ENCODE peak calls at places on chromosomes 1 and 21, in eight cellular contexts. One of them, this sample, is unnamed.
A peak's percentile ranks its signal among the peaks of the same experiment; 100 is the strongest.

GRCh38 chr1:179043907-179044306 is 18.2 kb downstream of the FAM20B start:
- DNase-seq in CD8-positive, alpha-beta memory T cell: no peak
- DNase-seq in prostate gland: no peak
- DNase-seq in breast epithelium: no peak
- DNase-seq in K562: no peak
- DNase-seq in mucosa of descending colon: no peak
- DNase-seq in adipocyte: no peak
- DNase-seq in CD4-positive, alpha-beta memory T cell: no peak
- DNase-seq in this sample: no peak

GRCh38 chr1:86380257-86380861 is 15.8 kb downstream of the ODF2L start:
- DNase-seq in CD8-positive, alpha-beta memory T cell: peak; percentile 49
- DNase-seq in prostate gland: no peak
- DNase-seq in breast epithelium: no peak
- DNase-seq in K562: peak; percentile 46
- DNase-seq in mucosa of descending colon: peak; percentile 13
- DNase-seq in adipocyte: peak; percentile 83
- DNase-seq in CD4-positive, alpha-beta memory T cell: peak; percentile 51
- DNase-seq in this sample: no peak

GRCh38 chr1:217063065-217063908 is 340.1 kb upstream of the ESRRG start:
- DNase-seq in CD8-positive, alpha-beta memory T cell: no peak
- DNase-seq in prostate gland: no peak
- DNase-seq in breast epithelium: no peak
- DNase-seq in K562: no peak
- DNase-seq in mucosa of descending colon: peak; percentile 48
- DNase-seq in adipocyte: no peak
- DNase-seq in CD4-positive, alpha-beta memory T cell: no peak
- DNase-seq in this sample: peak; percentile 18

GRCh38 chr1:248850536-248851251 is 8.2 kb downstream of the ZNF692 start:
- DNase-seq in CD8-positive, alpha-beta memory T cell: no peak
- DNase-seq in prostate gland: no peak
- DNase-seq in breast epithelium: no peak
- DNase-seq in K562: no peak
- DNase-seq in mucosa of descending colon: no peak
- DNase-seq in adipocyte: no peak
- DNase-seq in CD4-positive, alpha-beta memory T cell: no peak
- DNase-seq in this sample: no peak

GRCh38 chr1:85894651-85895050 is 186.4 kb upstream of the ZNHIT6 start:
- DNase-seq in CD8-positive, alpha-beta memory T cell: no peak
- DNase-seq in prostate gland: no peak
- DNase-seq in breast epithelium: no peak
- DNase-seq in K562: no peak
- DNase-seq in mucosa of descending colon: peak; percentile 15
- DNase-seq in adipocyte: peak; percentile 83
- DNase-seq in CD4-positive, alpha-beta memory T cell: no peak
- DNase-seq in this sample: no peak

GRCh38 chr1:247077234-247077633 is 1.4 kb downstream of the ZNF670 start:
- DNase-seq in CD8-positive, alpha-beta memory T cell: no peak
- DNase-seq in prostate gland: no peak
- DNase-seq in breast epithelium: no peak
- DNase-seq in K562: no peak
- DNase-seq in mucosa of descending colon: no peak
- DNase-seq in adipocyte: peak; percentile 23
- DNase-seq in CD4-positive, alpha-beta memory T cell: no peak
- DNase-seq in this sample: no peak

GRCh38 chr1:14442669-14443068 is 155.8 kb upstream of the KAZN start:
- DNase-seq in CD8-positive, alpha-beta memory T cell: no peak
- DNase-seq in prostate gland: no peak
- DNase-seq in breast epithelium: no peak
- DNase-seq in K562: peak; percentile 67
- DNase-seq in mucosa of descending colon: no peak
- DNase-seq in adipocyte: no peak
- DNase-seq in CD4-positive, alpha-beta memory T cell: no peak
- DNase-seq in this sample: no peak

GRCh38 chr1:176691251-176692228 is 228.6 kb downstream of the PAPPA2 start:
- DNase-seq in CD8-positive, alpha-beta memory T cell: no peak
- DNase-seq in prostate gland: peak; percentile 42
- DNase-seq in breast epithelium: no peak
- DNase-seq in K562: peak; percentile 35
- DNase-seq in mucosa of descending colon: peak; percentile 78
- DNase-seq in adipocyte: peak; percentile 77
- DNase-seq in CD4-positive, alpha-beta memory T cell: peak; percentile 2
- DNase-seq in this sample: peak; percentile 48

GRCh38 chr1:243732627-243733026 is 117.4 kb downstream of the AKT3 start:
- DNase-seq in CD8-positive, alpha-beta memory T cell: no peak
- DNase-seq in prostate gland: no peak
- DNase-seq in breast epithelium: no peak
- DNase-seq in K562: no peak
- DNase-seq in mucosa of descending colon: no peak
- DNase-seq in adipocyte: no peak
- DNase-seq in CD4-positive, alpha-beta memory T cell: no peak
- DNase-seq in this sample: no peak

GRCh38 chr1:6646499-6647148 is 22.0 kb downstream of the THAP3 start:
- DNase-seq in CD8-positive, alpha-beta memory T cell: peak; percentile 49
- DNase-seq in prostate gland: peak; percentile 29
- DNase-seq in breast epithelium: no peak
- DNase-seq in K562: peak; percentile 51
- DNase-seq in mucosa of descending colon: peak; percentile 18
- DNase-seq in adipocyte: peak; percentile 78
- DNase-seq in CD4-positive, alpha-beta memory T cell: peak; percentile 56
- DNase-seq in this sample: no peak

GRCh38 chr1:11365744-11366387 is 92.9 kb downstream of the UBIAD1 start:
- DNase-seq in CD8-positive, alpha-beta memory T cell: no peak
- DNase-seq in prostate gland: no peak
- DNase-seq in breast epithelium: no peak
- DNase-seq in K562: peak; percentile 57
- DNase-seq in mucosa of descending colon: no peak
- DNase-seq in adipocyte: no peak
- DNase-seq in CD4-positive, alpha-beta memory T cell: no peak
- DNase-seq in this sample: no peak

GRCh38 chr21:45436371-45437040 is 31.5 kb downstream of the COL18A1 start:
- DNase-seq in CD8-positive, alpha-beta memory T cell: no peak
- DNase-seq in prostate gland: no peak
- DNase-seq in breast epithelium: no peak
- DNase-seq in K562: no peak
- DNase-seq in mucosa of descending colon: no peak
- DNase-seq in adipocyte: no peak
- DNase-seq in CD4-positive, alpha-beta memory T cell: no peak
- DNase-seq in this sample: no peak

GRCh38 chr1:6001992-6002576 is 9.9 kb upstream of the NPHP4 start:
- DNase-seq in CD8-positive, alpha-beta memory T cell: peak; percentile 57
- DNase-seq in prostate gland: no peak
- DNase-seq in breast epithelium: no peak
- DNase-seq in K562: no peak
- DNase-seq in mucosa of descending colon: no peak
- DNase-seq in adipocyte: no peak
- DNase-seq in CD4-positive, alpha-beta memory T cell: no peak
- DNase-seq in this sample: no peak

GRCh38 chr1:63693956-63694607 is 79.7 kb upstream of the ROR1 start:
- DNase-seq in CD8-positive, alpha-beta memory T cell: no peak
- DNase-seq in prostate gland: no peak
- DNase-seq in breast epithelium: no peak
- DNase-seq in K562: no peak
- DNase-seq in mucosa of descending colon: no peak
- DNase-seq in adipocyte: peak; percentile 67
- DNase-seq in CD4-positive, alpha-beta memory T cell: no peak
- DNase-seq in this sample: no peak

GRCh38 chr1:201363455-201363854 is 14.0 kb downstream of the TNNT2 start:
- DNase-seq in CD8-positive, alpha-beta memory T cell: no peak
- DNase-seq in prostate gland: no peak
- DNase-seq in breast epithelium: no peak
- DNase-seq in K562: no peak
- DNase-seq in mucosa of descending colon: no peak
- DNase-seq in adipocyte: no peak
- DNase-seq in CD4-positive, alpha-beta memory T cell: no peak
- DNase-seq in this sample: no peak

GRCh38 chr1:231808990-231809389 is 182.4 kb downstream of the DISC1 start:
- DNase-seq in CD8-positive, alpha-beta memory T cell: no peak
- DNase-seq in prostate gland: no peak
- DNase-seq in breast epithelium: no peak
- DNase-seq in K562: no peak
- DNase-seq in mucosa of descending colon: no peak
- DNase-seq in adipocyte: peak; percentile 59
- DNase-seq in CD4-positive, alpha-beta memory T cell: no peak
- DNase-seq in this sample: no peak

GRCh38 chr1:119139857-119140176 is 636 bp downstream of the WARS2 start:
- DNase-seq in CD8-positive, alpha-beta memory T cell: no peak
- DNase-seq in prostate gland: peak; percentile 32
- DNase-seq in breast epithelium: no peak
- DNase-seq in K562: peak; percentile 28
- DNase-seq in mucosa of descending colon: no peak
- DNase-seq in adipocyte: no peak
- DNase-seq in CD4-positive, alpha-beta memory T cell: no peak
- DNase-seq in this sample: no peak

GRCh38 chr1:64440423-64440822 is 29.5 kb upstream of the CACHD1 start:
- DNase-seq in CD8-positive, alpha-beta memory T cell: no peak
- DNase-seq in prostate gland: no peak
- DNase-seq in breast epithelium: no peak
- DNase-seq in K562: no peak
- DNase-seq in mucosa of descending colon: no peak
- DNase-seq in adipocyte: no peak
- DNase-seq in CD4-positive, alpha-beta memory T cell: no peak
- DNase-seq in this sample: no peak

GRCh38 chr1:46522184-46522968 is 29.1 kb downstream of the KNCN start:
- DNase-seq in CD8-positive, alpha-beta memory T cell: no peak
- DNase-seq in prostate gland: peak; percentile 57
- DNase-seq in breast epithelium: peak; percentile 46
- DNase-seq in K562: peak; percentile 91
- DNase-seq in mucosa of descending colon: peak; percentile 37
- DNase-seq in adipocyte: peak; percentile 40
- DNase-seq in CD4-positive, alpha-beta memory T cell: no peak
- DNase-seq in this sample: peak; percentile 32

GRCh38 chr1:178645157-178645825 is 79.8 kb upstream of the RALGPS2 start:
- DNase-seq in CD8-positive, alpha-beta memory T cell: no peak
- DNase-seq in prostate gland: no peak
- DNase-seq in breast epithelium: no peak
- DNase-seq in K562: no peak
- DNase-seq in mucosa of descending colon: no peak
- DNase-seq in adipocyte: no peak
- DNase-seq in CD4-positive, alpha-beta memory T cell: no peak
- DNase-seq in this sample: no peak

GRCh38 chr1:207031632-207032258 is 811 bp downstream of the C1orf116 start:
- DNase-seq in CD8-positive, alpha-beta memory T cell: no peak
- DNase-seq in prostate gland: peak; percentile 95
- DNase-seq in breast epithelium: peak; percentile 89
- DNase-seq in K562: no peak
- DNase-seq in mucosa of descending colon: peak; percentile 81
- DNase-seq in adipocyte: no peak
- DNase-seq in CD4-positive, alpha-beta memory T cell: no peak
- DNase-seq in this sample: peak; percentile 79

DNA sequence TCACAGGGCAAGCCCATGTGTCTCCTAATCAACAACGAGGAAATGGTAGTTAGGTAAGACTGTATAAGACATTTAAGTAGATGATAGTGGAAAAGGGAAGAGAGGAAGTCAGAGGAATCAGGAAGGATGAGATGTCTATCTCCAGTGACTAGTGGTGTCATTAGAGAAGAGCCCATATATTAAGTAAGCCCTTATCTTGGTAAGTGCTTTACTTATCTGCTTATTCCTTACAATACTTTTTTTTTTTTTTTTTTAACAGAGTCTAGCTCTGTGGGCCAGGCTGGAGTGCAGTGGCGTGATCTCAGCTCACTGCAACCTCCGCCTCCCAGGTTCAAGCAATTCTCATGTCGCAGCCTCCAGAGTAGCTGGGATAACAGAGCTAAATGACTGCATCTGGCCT is 29.5 kb downstream of the RNF11 start:
- DNase-seq in CD8-positive, alpha-beta memory T cell: no peak
- DNase-seq in prostate gland: no peak
- DNase-seq in breast epithelium: no peak
- DNase-seq in K562: no peak
- DNase-seq in mucosa of descending colon: no peak
- DNase-seq in adipocyte: no peak
- DNase-seq in CD4-positive, alpha-beta memory T cell: no peak
- DNase-seq in this sample: no peak
- H3K4me1 ChIP-seq in CD8-positive, alpha-beta memory T cell: peaks cover 10% of the 10 kb centered on the region
- H3K4me1 ChIP-seq in prostate gland: no peaks in the 10 kb centered on the region
- H3K4me1 ChIP-seq in breast epithelium: peaks cover 18% of the 10 kb centered on the region
- H3K4me1 ChIP-seq in K562: peaks cover 7% of the 10 kb centered on the region
- H3K4me1 ChIP-seq in mucosa of descending colon: peaks cover 7% of the 10 kb centered on the region
- H3K4me1 ChIP-seq in adipocyte: peaks cover 82% of the 10 kb centered on the region
- H3K4me1 ChIP-seq in CD4-positive, alpha-beta memory T cell: peaks cover 28% of the 10 kb centered on the region
- H3K4me1 ChIP-seq in this sample: no peaks in the 10 kb centered on the region

DNA sequence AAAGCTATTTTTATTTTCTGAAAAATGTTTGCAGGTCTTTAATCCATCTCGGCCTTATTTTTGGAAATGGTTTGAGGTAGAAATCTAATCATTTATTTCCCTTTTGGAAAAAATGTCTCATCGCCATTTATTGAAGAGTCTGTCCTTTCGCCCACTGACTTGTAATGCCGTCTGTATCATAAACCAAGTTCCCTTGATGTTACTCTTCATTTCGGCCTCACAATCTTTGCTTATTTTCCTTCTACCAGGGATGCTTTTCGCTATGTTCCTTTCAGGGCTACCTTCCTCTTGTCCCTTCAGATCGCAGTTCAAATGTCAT is 422 bp upstream of the RLF start:
- DNase-seq in CD8-positive, alpha-beta memory T cell: no peak
- DNase-seq in prostate gland: no peak
- DNase-seq in breast epithelium: no peak
- DNase-seq in K562: no peak
- DNase-seq in mucosa of descending colon: no peak
- DNase-seq in adipocyte: no peak
- DNase-seq in CD4-positive, alpha-beta memory T cell: no peak
- DNase-seq in this sample: no peak
- H3K4me1 ChIP-seq in CD8-positive, alpha-beta memory T cell: peaks cover 43% of the 10 kb centered on the region
- H3K4me1 ChIP-seq in prostate gland: no peaks in the 10 kb centered on the region
- H3K4me1 ChIP-seq in breast epithelium: peaks cover 20% of the 10 kb centered on the region
- H3K4me1 ChIP-seq in K562: peaks cover 4% of the 10 kb centered on the region
- H3K4me1 ChIP-seq in mucosa of descending colon: peaks cover 18% of the 10 kb centered on the region
- H3K4me1 ChIP-seq in adipocyte: peaks cover 27% of the 10 kb centered on the region
- H3K4me1 ChIP-seq in CD4-positive, alpha-beta memory T cell: peaks cover 47% of the 10 kb centered on the region
- H3K4me1 ChIP-seq in this sample: peaks cover 4% of the 10 kb centered on the region

GRCh38 chr1:204448321-204448964 is 36.8 kb upstream of the PPP1R15B start:
- DNase-seq in CD8-positive, alpha-beta memory T cell: no peak
- DNase-seq in prostate gland: no peak
- DNase-seq in breast epithelium: peak; percentile 87
- DNase-seq in K562: no peak
- DNase-seq in mucosa of descending colon: peak; percentile 66
- DNase-seq in adipocyte: no peak
- DNase-seq in CD4-positive, alpha-beta memory T cell: no peak
- DNase-seq in this sample: peak; percentile 87
- H3K4me1 ChIP-seq in CD8-positive, alpha-beta memory T cell: peaks cover 21% of the 10 kb centered on the region
- H3K4me1 ChIP-seq in prostate gland: peaks cover 7% of the 10 kb centered on the region
- H3K4me1 ChIP-seq in breast epithelium: peaks cover 2% of the 10 kb centered on the region
- H3K4me1 ChIP-seq in K562: peaks cover 4% of the 10 kb centered on the region
- H3K4me1 ChIP-seq in mucosa of descending colon: peaks cover 59% of the 10 kb centered on the region
- H3K4me1 ChIP-seq in adipocyte: peaks cover 7% of the 10 kb centered on the region
- H3K4me1 ChIP-seq in CD4-positive, alpha-beta memory T cell: peaks cover 45% of the 10 kb centered on the region
- H3K4me1 ChIP-seq in this sample: peaks cover 24% of the 10 kb centered on the region

DNA sequence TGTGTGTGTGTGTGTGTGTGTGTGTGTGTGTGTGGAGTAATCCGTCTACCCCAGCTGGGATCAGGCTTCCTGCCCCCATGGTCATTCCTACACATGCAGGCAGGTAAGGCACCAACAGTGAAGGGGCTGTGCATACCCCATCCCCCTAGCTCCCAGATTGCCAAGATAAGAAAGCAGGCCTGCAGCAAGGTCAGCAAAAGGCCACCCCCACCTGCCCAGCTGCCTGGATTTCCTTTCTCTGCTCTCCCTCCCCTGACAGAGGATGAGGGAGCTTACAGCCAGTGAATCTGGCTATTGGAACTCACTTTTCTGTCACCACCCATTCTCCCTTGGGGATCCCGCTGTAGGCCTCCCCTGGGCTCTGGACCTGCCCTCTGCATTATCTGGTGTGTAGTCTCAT is 7.9 kb downstream of the ALX3 start:
- DNase-seq in CD8-positive, alpha-beta memory T cell: no peak
- DNase-seq in prostate gland: no peak
- DNase-seq in breast epithelium: no peak
- DNase-seq in K562: no peak
- DNase-seq in mucosa of descending colon: no peak
- DNase-seq in adipocyte: no peak
- DNase-seq in CD4-positive, alpha-beta memory T cell: no peak
- DNase-seq in this sample: no peak
- H3K4me1 ChIP-seq in CD8-positive, alpha-beta memory T cell: no peaks in the 10 kb centered on the region
- H3K4me1 ChIP-seq in prostate gland: no peaks in the 10 kb centered on the region
- H3K4me1 ChIP-seq in breast epithelium: peaks cover 8% of the 10 kb centered on the region
- H3K4me1 ChIP-seq in K562: peaks cover 27% of the 10 kb centered on the region
- H3K4me1 ChIP-seq in mucosa of descending colon: no peaks in the 10 kb centered on the region
- H3K4me1 ChIP-seq in adipocyte: peaks cover 16% of the 10 kb centered on the region
- H3K4me1 ChIP-seq in CD4-positive, alpha-beta memory T cell: peaks cover 3% of the 10 kb centered on the region
- H3K4me1 ChIP-seq in this sample: no peaks in the 10 kb centered on the region